ENCODE peak calls at places on chromosomes 4 and X, in four cellular contexts. U, B, O and F are unnamed samples.

GRCh38 chr4:98522603-98523395 is 135.6 kb downstream of the TSPAN5 start:
- DNase-seq in U (no peak), B (no peak), O (no peak), F (no peak)

GRCh38 chrX:127389900-127390299 is 570.4 kb downstream of the PRR32 start:
- DNase-seq in U (no peak), B (no peak), O (no peak), F (no peak)

GRCh38 chr4:107050525-107051135 is 14.5 kb upstream of the DKK2 start:
- DNase-seq in U (no peak), B (no peak), O (no peak), F (no peak)

GRCh38 chrX:115650916-115651315 is 89.9 kb downstream of the PLS3 start:
- DNase-seq in U (no peak), B (no peak), O (no peak), F (peak)

GRCh38 chr4:80912350-80912749 is 118.2 kb upstream of the BMP3 start:
- DNase-seq in U (no peak), B (peak), O (no peak), F (no peak)

GRCh38 chrX:72021975-72022374 is 109.7 kb downstream of the RTL5 start:
- DNase-seq in U (no peak), B (no peak), O (no peak), F (no peak)

GRCh38 chr4:184416913-184417734 is 57.2 kb downstream of the IRF2 start:
- DNase-seq in U (no peak), B (no peak), O (no peak), F (no peak)

GRCh38 chr4:31236635-31237173 is 516.5 kb downstream of the PCDH7 start:
- DNase-seq in U (no peak), B (no peak), O (no peak), F (no peak)

GRCh38 chr4:123246085-123246484 is 150.5 kb upstream of the SPRY1 start:
- DNase-seq in U (no peak), B (no peak), O (no peak), F (no peak)

GRCh38 chr4:119835511-119835910 is 206.9 kb upstream of the PDE5A start:
- DNase-seq in U (no peak), B (no peak), O (no peak), F (no peak)

GRCh38 chrX:2547746-2548145 is 47.0 kb upstream of the DHRSX start:
- DNase-seq in U (no peak), B (no peak), O (no peak), F (no peak)

GRCh38 chrX:139905041-139905440 is 27.8 kb downstream of the ATP11C start:
- DNase-seq in U (no peak), B (no peak), O (no peak), F (no peak)

GRCh38 chr4:88465653-88466192 is 8.8 kb downstream of the HERC5 start:
- DNase-seq in U (no peak), B (no peak), O (no peak), F (no peak)

GRCh38 chrX:18424482-18425198 is 768 bp upstream of the CDKL5 start:
- DNase-seq in U (no peak), B (peak), O (peak), F (peak)

GRCh38 chr4:113256946-113257345 is 207.5 kb downstream of the ANK2 start:
- DNase-seq in U (no peak), B (no peak), O (no peak), F (no peak)

GRCh38 chr4:81740492-81740891 is 268.8 kb upstream of the RASGEF1B start:
- DNase-seq in U (no peak), B (no peak), O (no peak), F (no peak)

GRCh38 chr4:117474987-117475386 is 389.6 kb upstream of the TRAM1L1 start:
- DNase-seq in U (no peak), B (no peak), O (no peak), F (no peak)

GRCh38 chrX:74423289-74423985 is 2.1 kb downstream of the SLC16A2 start:
- DNase-seq in U (no peak), B (no peak), O (no peak), F (peak)

GRCh38 chr4:10153161-10153560 is 36.6 kb upstream of the WDR1 start:
- DNase-seq in U (no peak), B (no peak), O (no peak), F (no peak)

GRCh38 chrX:41333744-41333993 is 293 bp upstream of the DDX3X start:
- DNase-seq in U (no peak), B (no peak), O (peak), F (peak)

GRCh38 chrX:41334866-41335589 is 1.1 kb downstream of the DDX3X start:
- DNase-seq in U (peak), B (peak), O (peak), F (peak)

GRCh38 chrX:41332988-41333743 is 796 bp upstream of the DDX3X start:
- DNase-seq in U (peak), B (peak), O (peak), F (peak)

GRCh38 chrX:41335590-41336331 is 1.8 kb downstream of the DDX3X start:
- DNase-seq in U (no peak), B (no peak), O (no peak), F (no peak)

GRCh38 chrX:41333994-41334865 is at the start of gene DDX3X:
- DNase-seq in U (peak), B (peak), O (peak), F (peak)
- TF ChIP-seq POLR2A in U (peak), B (peak), O (peak), F (peak)

DNA sequence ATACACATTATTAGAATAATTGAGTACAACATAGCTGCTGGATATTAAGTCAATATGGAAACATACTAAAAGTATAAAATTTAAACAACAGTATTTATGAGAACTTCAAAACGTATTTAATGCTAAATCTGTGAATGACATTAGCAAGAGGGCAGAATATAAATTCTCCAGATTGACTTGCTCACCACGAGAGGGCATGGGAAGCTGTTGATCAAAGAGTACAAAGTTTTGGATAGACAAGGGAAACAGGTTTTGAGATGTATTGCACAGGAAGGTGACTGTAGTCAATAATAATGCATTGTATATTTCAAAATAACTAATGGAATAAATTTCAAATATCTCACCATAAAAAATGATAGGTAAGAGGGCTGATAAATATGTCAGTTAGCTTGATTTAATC is 768.2 kb downstream of the CENPC start:
- DNase-seq in U (no peak), B (no peak), O (no peak), F (no peak)
- H3K4me3 ChIP-seq in U (no peak), B (no peak), O (no peak), F (no peak)

GRCh38 chrX:107205770-107206696 is at the start of the genes DNAAF6 and NUP62CL:
- DNase-seq in U (peak), B (peak), O (peak), F (peak)
- TF ChIP-seq POLR2A in U (no peak), B (no peak), O (no peak), F (peak)

DNA sequence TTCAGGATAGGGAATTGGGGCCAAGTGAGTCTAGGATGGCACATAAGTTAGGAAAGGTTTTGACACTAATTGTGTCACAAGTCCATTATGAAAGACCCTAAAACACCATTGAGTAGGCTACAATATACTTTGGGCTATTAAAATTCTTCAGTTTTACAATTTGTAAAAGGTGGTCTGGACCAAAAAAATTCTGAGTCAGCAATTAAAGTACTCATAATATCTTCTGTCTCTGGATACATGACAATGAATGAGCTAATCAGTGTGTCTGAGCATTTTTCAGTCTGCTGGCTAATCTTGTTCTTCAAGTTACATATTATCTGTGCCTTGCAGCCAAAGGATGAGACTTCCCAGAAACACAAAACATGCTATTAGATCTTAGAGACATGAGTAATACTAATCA is 14.3 kb downstream of the ARMCX1 start:
- DNase-seq in U (no peak), B (no peak), O (no peak), F (no peak)
- H3K4me3 ChIP-seq in U (no peak), B (no peak), O (no peak), F (no peak)

GRCh38 chrX:63349307-63349706 is 1.8 kb downstream of the SPIN4 start:
- DNase-seq in U (no peak), B (no peak), O (no peak), F (no peak)

GRCh38 chrX:63350551-63350950 is 581 bp downstream of the SPIN4 start:
- DNase-seq in U (no peak), B (peak), O (peak), F (peak)

GRCh38 chrX:63354484-63354883 is 3.4 kb upstream of the SPIN4 start:
- DNase-seq in U (no peak), B (no peak), O (no peak), F (no peak)

DNA sequence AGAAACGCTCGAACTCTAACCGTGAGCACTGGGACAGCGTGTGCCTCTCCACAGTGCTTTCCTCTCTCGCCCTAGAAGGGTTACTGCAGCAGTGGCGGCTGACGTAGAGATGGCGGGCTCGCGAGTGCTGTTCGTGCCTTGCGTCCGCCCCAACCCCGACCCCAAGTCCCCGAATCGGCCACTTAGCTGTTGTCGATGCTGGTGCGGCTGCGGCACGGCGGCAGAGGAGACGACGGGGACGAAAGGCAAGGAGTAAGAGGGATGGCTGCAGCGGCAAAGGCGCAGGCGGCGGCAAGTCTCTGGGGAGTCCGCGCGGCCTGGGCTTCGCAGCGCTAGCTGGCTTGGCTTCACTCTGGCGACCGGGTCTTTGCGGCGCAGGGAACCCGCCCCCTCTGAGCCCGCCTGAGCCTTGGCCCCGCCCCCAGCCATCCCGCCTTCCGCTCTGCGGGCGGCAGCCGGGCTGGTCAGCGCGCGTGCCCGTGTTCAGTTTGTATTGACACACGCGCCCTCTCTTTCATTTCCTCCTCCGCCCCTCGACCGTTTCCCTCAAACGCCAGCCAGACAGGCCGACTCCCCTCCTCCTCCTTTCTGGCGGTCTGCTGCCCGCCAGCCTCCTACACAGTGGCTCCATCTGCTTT is at the start of gene SPIN4:
- DNase-seq in U (peak), B (peak), O (peak), F (peak)
- TF ChIP-seq POLR2A in U (no peak), B (peak), O (no peak), F (peak)

GRCh38 chr4:37453361-37454262 is 209.1 kb downstream of the NWD2 start:
- DNase-seq in U (peak), B (peak), O (no peak), F (peak)

GRCh38 chr4:37450911-37451310 is 206.4 kb downstream of the NWD2 start:
- DNase-seq in U (no peak), B (no peak), O (no peak), F (peak)

GRCh38 chr4:37451646-37452045 is 207.1 kb downstream of the NWD2 start:
- DNase-seq in U (no peak), B (no peak), O (no peak), F (no peak)

GRCh38 chr4:37454263-37454800 is 209.8 kb downstream of the NWD2 start:
- DNase-seq in U (no peak), B (no peak), O (no peak), F (no peak)

DNA sequence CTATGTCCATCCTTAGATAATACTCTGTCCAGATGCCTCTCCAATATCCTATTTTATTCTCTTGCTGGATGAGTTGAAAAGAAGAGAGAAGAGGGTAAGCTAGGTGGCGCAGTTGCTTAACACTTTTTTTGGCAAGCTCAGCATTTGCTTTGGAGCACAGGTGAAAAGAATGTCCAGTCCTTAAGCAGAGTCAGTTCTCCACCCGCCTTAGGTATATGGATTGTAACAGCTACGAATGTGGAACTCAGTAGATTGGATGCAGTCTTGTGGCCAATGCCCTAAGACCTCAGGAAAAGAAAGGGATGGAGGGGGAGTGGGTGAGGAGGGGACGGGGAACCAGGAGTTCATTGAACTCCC is 208.4 kb downstream of the NWD2 start:
- DNase-seq in U (no peak), B (no peak), O (no peak), F (peak)
- H3K4me3 ChIP-seq in U (peak), B (peak), O (peak), F (peak)

GRCh38 chr4:2811830-2812599 is 19.1 kb downstream of the SH3BP2 start:
- DNase-seq in U (no peak), B (peak), O (peak), F (no peak)
- TF ChIP-seq POLR2A in U (no peak), B (no peak), O (no peak), F (peak)

GRCh38 chrX:13688384-13688771 is 550 bp upstream of the RAB9A start:
- DNase-seq in U (no peak), B (no peak), O (no peak), F (no peak)
- H3K4me3 ChIP-seq in U (peak), B (peak), O (peak), F (no peak)

GRCh38 chr4:82900016-82900334 is 560 bp upstream of the THAP9 start:
- DNase-seq in U (no peak), B (no peak), O (no peak), F (no peak)

GRCh38 chr4:82899339-82899738 is 1.2 kb upstream of the THAP9 start:
- DNase-seq in U (no peak), B (no peak), O (no peak), F (no peak)

GRCh38 chr4:82900335-82901128 is at the start of gene THAP9:
- DNase-seq in U (peak), B (peak), O (peak), F (peak)

GRCh38 chr4:82903737-82904136 is 3.2 kb downstream of the THAP9 start:
- DNase-seq in U (no peak), B (no peak), O (no peak), F (no peak)

GRCh38 chr4:82901129-82901718 is 689 bp downstream of the THAP9 start:
- DNase-seq in U (no peak), B (no peak), O (no peak), F (no peak)
- TF ChIP-seq POLR2A in U (no peak), B (no peak), O (no peak), F (no peak)

GRCh38 chr4:48905363-48906015 is 1.1 kb downstream of the OCIAD2 start:
- DNase-seq in U (no peak), B (no peak), O (no peak), F (peak)
- H3K4me3 ChIP-seq in U (peak), B (peak), O (peak), F (peak)